ENCODE peak calls at places on chromosomes 1 and 21, in four cellular contexts. One of them, this sample, is unnamed. For H3K36me3, the result is how much of the 10 kb centered on the place peaks cover.

GRCh38 chr1:95086949-95087533 is 14.3 kb upstream of the ALG14 start:
- DNase-seq in psoas muscle: no peak
- DNase-seq in mammary epithelial cell: peak
- DNase-seq in ovary: no peak
- DNase-seq in this sample: peak

GRCh38 chr1:31712041-31712440 is 8.2 kb upstream of the COL16A1 start:
- DNase-seq in ovary: no peak
- DNase-seq in mammary epithelial cell: no peak
- DNase-seq in psoas muscle: no peak
- DNase-seq in this sample: no peak

GRCh38 chr1:231493421-231494185 is 34.9 kb upstream of the TSNAX start:
- DNase-seq in ovary: no peak
- DNase-seq in mammary epithelial cell: peak
- DNase-seq in psoas muscle: no peak
- DNase-seq in this sample: peak

GRCh38 chr1:4517559-4517958 is 136.8 kb upstream of the AJAP1 start:
- DNase-seq in mammary epithelial cell: no peak
- DNase-seq in psoas muscle: no peak
- DNase-seq in ovary: no peak
- DNase-seq in this sample: no peak

GRCh38 chr1:227372662-227373061 is 54.4 kb upstream of the CDC42BPA start:
- DNase-seq in ovary: no peak
- DNase-seq in mammary epithelial cell: peak
- DNase-seq in psoas muscle: no peak
- DNase-seq in this sample: peak

GRCh38 chr1:97092824-97093223 is 371.2 kb downstream of the PTBP2 start:
- DNase-seq in mammary epithelial cell: no peak
- DNase-seq in ovary: no peak
- DNase-seq in psoas muscle: no peak
- DNase-seq in this sample: no peak

GRCh38 chr21:26331581-26331980 is 161.0 kb upstream of the APP start:
- DNase-seq in psoas muscle: no peak
- DNase-seq in ovary: no peak
- DNase-seq in mammary epithelial cell: no peak
- DNase-seq in this sample: no peak

GRCh38 chr21:31161157-31161556 is 122.9 kb upstream of the KRTAP19-8 start:
- DNase-seq in psoas muscle: no peak
- DNase-seq in mammary epithelial cell: peak
- DNase-seq in ovary: no peak
- DNase-seq in this sample: no peak

GRCh38 chr1:40306296-40306695 is 10.8 kb downstream of the COL9A2 start:
- DNase-seq in mammary epithelial cell: no peak
- DNase-seq in psoas muscle: no peak
- DNase-seq in ovary: no peak
- DNase-seq in this sample: no peak

GRCh38 chr1:173529106-173529505 is 52.0 kb downstream of the PRDX6 start:
- DNase-seq in ovary: no peak
- DNase-seq in mammary epithelial cell: no peak
- DNase-seq in psoas muscle: no peak
- DNase-seq in this sample: no peak

GRCh38 chr1:178509608-178510007 is 3.3 kb upstream of the TEX35 start:
- DNase-seq in mammary epithelial cell: no peak
- DNase-seq in psoas muscle: no peak
- DNase-seq in ovary: no peak
- DNase-seq in this sample: no peak

DNA sequence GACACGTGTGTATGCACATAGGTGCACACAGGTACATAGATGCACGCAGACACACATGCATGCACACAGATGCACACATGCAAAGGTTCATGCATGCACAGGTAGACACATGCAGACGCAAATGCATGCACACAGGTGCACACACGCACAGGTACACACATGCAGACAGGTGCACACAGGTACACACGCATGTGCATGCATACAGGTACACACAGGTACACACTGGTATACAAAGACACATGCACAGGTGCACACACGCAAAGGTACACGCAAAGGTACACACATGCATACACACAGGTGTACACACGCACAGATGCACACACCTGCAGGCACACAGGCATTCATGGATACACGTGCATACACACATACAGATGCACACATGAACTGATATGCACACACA is 8.8 kb downstream of the NOC2L start:
- DNase-seq in ovary: no peak
- DNase-seq in mammary epithelial cell: no peak
- DNase-seq in psoas muscle: no peak
- DNase-seq in this sample: no peak
- H3K36me3 ChIP-seq in ovary: under half
- H3K36me3 ChIP-seq in mammary epithelial cell: under half
- H3K36me3 ChIP-seq in psoas muscle: under half
- H3K36me3 ChIP-seq in this sample: under half

GRCh38 chr1:9181990-9182783 is 52.4 kb upstream of the H6PD start:
- DNase-seq in ovary: peak
- DNase-seq in psoas muscle: no peak
- DNase-seq in mammary epithelial cell: peak
- DNase-seq in this sample: peak
- TF ChIP-seq CTCF in ovary: peak
- TF ChIP-seq CTCF in psoas muscle: no peak
- TF ChIP-seq CTCF in mammary epithelial cell: peak
- TF ChIP-seq CTCF in this sample: peak

GRCh38 chr1:1403543-1404112 is 3.5 kb downstream of the MRPL20 start:
- DNase-seq in psoas muscle: no peak
- DNase-seq in mammary epithelial cell: no peak
- DNase-seq in ovary: no peak
- DNase-seq in this sample: no peak
- H3K36me3 ChIP-seq in psoas muscle: under half
- H3K36me3 ChIP-seq in mammary epithelial cell: under half
- H3K36me3 ChIP-seq in ovary: under half
- H3K36me3 ChIP-seq in this sample: under half

GRCh38 chr1:147389532-147390184 is 147.2 kb downstream of the CHD1L start:
- DNase-seq in psoas muscle: peak
- DNase-seq in ovary: no peak
- DNase-seq in mammary epithelial cell: peak
- DNase-seq in this sample: peak

GRCh38 chr1:147384805-147385204 is 142.3 kb downstream of the CHD1L start:
- DNase-seq in psoas muscle: no peak
- DNase-seq in ovary: no peak
- DNase-seq in mammary epithelial cell: no peak
- DNase-seq in this sample: no peak

GRCh38 chr1:147391114-147391513 is 148.6 kb downstream of the CHD1L start:
- DNase-seq in psoas muscle: no peak
- DNase-seq in ovary: no peak
- DNase-seq in mammary epithelial cell: no peak
- DNase-seq in this sample: no peak

GRCh38 chr1:147388969-147389368 is 146.5 kb downstream of the CHD1L start:
- DNase-seq in ovary: no peak
- DNase-seq in psoas muscle: no peak
- DNase-seq in mammary epithelial cell: no peak
- DNase-seq in this sample: no peak

GRCh38 chr1:147390185-147390542 is 147.7 kb downstream of the CHD1L start:
- DNase-seq in psoas muscle: no peak
- DNase-seq in ovary: no peak
- DNase-seq in mammary epithelial cell: no peak
- DNase-seq in this sample: no peak
- TF ChIP-seq CTCF in psoas muscle: no peak
- TF ChIP-seq CTCF in ovary: no peak
- TF ChIP-seq CTCF in mammary epithelial cell: no peak
- TF ChIP-seq CTCF in this sample: no peak

GRCh38 chr1:169495050-169495740 is 9.5 kb upstream of the SLC19A2 start:
- DNase-seq in mammary epithelial cell: peak
- DNase-seq in psoas muscle: no peak
- DNase-seq in ovary: no peak
- DNase-seq in this sample: no peak

GRCh38 chr1:169491845-169492281 is 6.1 kb upstream of the SLC19A2 start:
- DNase-seq in psoas muscle: no peak
- DNase-seq in ovary: no peak
- DNase-seq in mammary epithelial cell: peak
- DNase-seq in this sample: no peak

GRCh38 chr1:169495916-169496315 is 10.2 kb upstream of the SLC19A2 start:
- DNase-seq in mammary epithelial cell: peak
- DNase-seq in psoas muscle: no peak
- DNase-seq in ovary: no peak
- DNase-seq in this sample: no peak

GRCh38 chr1:169494343-169494742 is 8.6 kb upstream of the SLC19A2 start:
- DNase-seq in psoas muscle: no peak
- DNase-seq in mammary epithelial cell: no peak
- DNase-seq in ovary: no peak
- DNase-seq in this sample: no peak

GRCh38 chr1:169493251-169493650 is 7.5 kb upstream of the SLC19A2 start:
- DNase-seq in ovary: no peak
- DNase-seq in mammary epithelial cell: no peak
- DNase-seq in psoas muscle: no peak
- DNase-seq in this sample: no peak
- H3K36me3 ChIP-seq in ovary: under half
- H3K36me3 ChIP-seq in mammary epithelial cell: under half
- H3K36me3 ChIP-seq in psoas muscle: under half
- H3K36me3 ChIP-seq in this sample: under half

GRCh38 chr1:218284377-218284916 is 646 bp upstream of the RRP15 start:
- DNase-seq in mammary epithelial cell: no peak
- DNase-seq in ovary: no peak
- DNase-seq in psoas muscle: no peak
- DNase-seq in this sample: no peak

GRCh38 chr1:218284917-218285635 is at the start of gene RRP15:
- DNase-seq in psoas muscle: peak
- DNase-seq in ovary: peak
- DNase-seq in mammary epithelial cell: peak
- DNase-seq in this sample: peak

GRCh38 chr1:218275823-218276222 is 9.3 kb upstream of the RRP15 start:
- DNase-seq in ovary: no peak
- DNase-seq in mammary epithelial cell: no peak
- DNase-seq in psoas muscle: no peak
- DNase-seq in this sample: no peak

DNA sequence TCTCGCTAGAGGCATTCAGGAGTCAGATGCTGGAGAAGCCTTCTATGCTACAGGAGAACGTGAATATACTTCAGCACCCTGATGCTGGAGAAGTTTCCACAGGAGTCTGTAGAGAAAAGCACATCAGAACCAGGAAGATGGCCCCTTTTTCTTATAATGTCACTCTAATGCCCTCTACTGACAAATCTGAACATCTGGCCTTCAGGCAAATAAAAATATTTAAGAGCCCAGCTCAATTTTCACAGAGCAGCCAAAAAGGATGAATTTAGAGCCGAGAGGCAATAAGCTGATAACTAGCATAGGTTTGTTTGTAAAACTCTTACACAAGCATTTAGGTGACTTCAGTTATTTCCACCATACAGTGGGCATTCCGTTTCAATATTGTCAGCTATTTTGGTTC is 3.8 kb upstream of the RRP15 start:
- DNase-seq in ovary: no peak
- DNase-seq in mammary epithelial cell: no peak
- DNase-seq in psoas muscle: no peak
- DNase-seq in this sample: no peak
- TF ChIP-seq CTCF in ovary: no peak
- TF ChIP-seq CTCF in mammary epithelial cell: no peak
- TF ChIP-seq CTCF in psoas muscle: no peak
- TF ChIP-seq CTCF in this sample: no peak

DNA sequence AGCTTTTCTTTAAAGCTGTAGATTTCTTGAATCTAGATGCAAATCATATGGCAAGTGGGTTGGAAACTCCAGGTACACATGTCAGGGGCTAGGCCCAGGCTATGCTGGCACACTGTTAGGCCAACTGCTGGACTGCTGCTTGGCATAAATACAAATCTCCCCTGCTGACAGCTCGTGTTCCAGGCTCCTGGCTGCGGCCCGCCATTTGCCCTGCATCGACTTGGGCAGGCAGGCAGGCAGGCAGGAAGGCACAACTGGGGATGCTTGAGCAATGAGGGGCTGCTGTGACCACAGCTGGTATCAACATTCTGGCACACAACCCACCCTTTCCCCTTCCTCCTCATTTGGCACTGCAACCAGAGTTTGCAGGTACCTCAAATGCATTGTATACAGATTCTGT is 53.2 kb downstream of the SAMSN1 start:
- DNase-seq in ovary: no peak
- DNase-seq in psoas muscle: no peak
- DNase-seq in mammary epithelial cell: no peak
- DNase-seq in this sample: no peak
- H3K36me3 ChIP-seq in ovary: under half
- H3K36me3 ChIP-seq in psoas muscle: under half
- H3K36me3 ChIP-seq in mammary epithelial cell: under half
- H3K36me3 ChIP-seq in this sample: under half

DNA sequence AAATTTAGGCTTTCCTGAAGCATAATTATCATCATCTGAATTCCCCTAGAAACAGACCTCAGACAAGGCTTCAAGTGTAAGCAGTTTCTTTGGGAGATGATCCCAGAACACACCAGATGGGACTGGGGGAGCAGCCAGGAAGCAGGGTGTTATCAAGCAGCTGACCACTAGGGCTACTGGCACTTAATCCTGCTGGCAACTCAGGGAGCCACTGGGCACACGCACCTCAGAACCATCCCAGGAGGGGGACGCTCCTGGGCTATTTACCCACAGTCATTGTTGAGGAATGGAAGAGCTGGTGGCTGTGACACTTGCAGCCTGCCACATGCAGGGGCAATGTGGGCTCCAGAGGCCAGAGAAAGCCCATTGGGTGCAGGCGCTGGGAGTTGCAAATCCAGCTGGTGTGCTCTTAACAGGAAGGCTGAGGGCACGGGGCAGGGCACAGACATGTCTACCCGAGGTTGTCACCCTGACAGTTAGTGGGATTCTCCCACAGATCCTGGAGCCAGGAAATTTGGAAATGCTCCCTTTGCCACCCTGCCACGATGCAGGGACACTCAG is 15.1 kb upstream of the IL22RA1 start:
- DNase-seq in psoas muscle: peak
- DNase-seq in mammary epithelial cell: no peak
- DNase-seq in ovary: no peak
- DNase-seq in this sample: no peak
- TF ChIP-seq CTCF in psoas muscle: peak
- TF ChIP-seq CTCF in mammary epithelial cell: peak
- TF ChIP-seq CTCF in ovary: no peak
- TF ChIP-seq CTCF in this sample: no peak